ENCODE peak calls at places on chromosomes 11 and 22, in four cellular contexts. Q, U, C and K are unnamed samples.

GRCh38 chr11:114762437-114762836 is 84.1 kb downstream of the NXPE2 start:
- DNase-seq in U (peak), C (peak), Q (peak), K (peak)

GRCh38 chr11:123173040-123173855 is 21.8 kb downstream of the CLMP start:
- DNase-seq in U (peak), Q (no peak), C (no peak), K (no peak)

GRCh38 chr11:36711104-36711825 is 113.2 kb upstream of the RAG2 start:
- DNase-seq in U (no peak), C (no peak), Q (no peak), K (no peak)

GRCh38 chr11:86192858-86193257 is 51.7 kb upstream of the EED start:
- DNase-seq in C (no peak), U (no peak), Q (no peak), K (no peak)

GRCh38 chr22:48748860-48749554 is 1078.7 kb downstream of the BRD1 start:
- DNase-seq in U (no peak), C (no peak), Q (peak), K (no peak)

GRCh38 chr11:45263773-45264172 is 22.4 kb downstream of the SYT13 start:
- DNase-seq in Q (no peak), U (no peak), C (no peak), K (no peak)

GRCh38 chr11:67053896-67054850 is 2.5 kb upstream of the RHOD start:
- DNase-seq in U (peak), C (peak), Q (no peak), K (no peak)

GRCh38 chr11:83092488-83093384 is 21.0 kb upstream of the RAB30 start:
- DNase-seq in Q (no peak), U (peak), C (no peak), K (peak)

GRCh38 chr22:48849963-48850657 is 977.6 kb downstream of the BRD1 start:
- DNase-seq in C (no peak), Q (no peak), U (no peak), K (no peak)

GRCh38 chr11:115578275-115578674 is 74.1 kb upstream of the CADM1 start:
- DNase-seq in C (no peak), Q (no peak), U (no peak), K (no peak)

GRCh38 chr22:30969532-30970355 is 679 bp downstream of the TUG1 start:
- DNase-seq in U (peak), Q (no peak), C (no peak), K (peak)

GRCh38 chr11:16468735-16469446 is 112.5 kb upstream of the SOX6 start:
- DNase-seq in C (no peak), Q (no peak), U (no peak), K (no peak)

GRCh38 chr11:64207247-64208085 is 945 bp downstream of the FERMT3 start:
- DNase-seq in Q (peak), C (peak), U (peak), K (peak)

GRCh38 chr11:65208785-65209710 is 27.3 kb downstream of the CAPN1 start:
- DNase-seq in Q (no peak), C (no peak), U (no peak), K (no peak)

GRCh38 chr11:20022363-20023081 is 137.8 kb downstream of the DBX1 start:
- DNase-seq in C (peak), Q (no peak), U (peak), K (no peak)

GRCh38 chr11:13247606-13248320 is 29.8 kb upstream of the BMAL1 start:
- DNase-seq in Q (no peak), U (no peak), C (no peak), K (no peak)

GRCh38 chr11:13251961-13252360 is 25.6 kb upstream of the BMAL1 start:
- DNase-seq in C (no peak), U (no peak), Q (no peak), K (no peak)

GRCh38 chr11:13249177-13249576 is 28.4 kb upstream of the BMAL1 start:
- DNase-seq in C (no peak), Q (no peak), U (no peak), K (no peak)

DNA sequence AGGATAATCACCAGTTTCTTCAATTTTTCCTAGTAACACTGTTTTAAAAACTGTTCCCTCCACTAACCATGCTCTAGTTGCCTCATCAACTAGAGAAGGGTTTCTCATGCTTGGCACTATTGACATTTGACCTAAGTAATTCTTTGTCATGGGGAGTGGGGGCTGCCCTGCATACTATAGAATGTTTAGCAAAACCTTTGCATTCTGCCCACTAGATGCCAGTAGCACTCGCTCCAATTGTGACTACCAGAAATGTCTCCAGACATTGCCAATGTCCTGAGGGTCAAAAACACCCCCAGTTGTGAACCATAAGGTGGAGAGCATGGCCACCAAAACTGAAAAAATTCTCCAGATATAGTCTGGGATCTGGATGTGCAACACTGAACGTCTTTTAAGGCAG is 27.6 kb upstream of the BMAL1 start:
- DNase-seq in C (no peak), Q (no peak), U (no peak), K (no peak)
- TF ChIP-seq CTCF in C (peak), Q (no peak), U (peak), K (no peak)

GRCh38 chr11:94297967-94298576 is 6.3 kb upstream of the IZUMO1R start:
- DNase-seq in Q (no peak), U (no peak), C (no peak), K (no peak)
- TF ChIP-seq CTCF in Q (no peak), U (no peak), C (no peak), K (no peak)

DNA sequence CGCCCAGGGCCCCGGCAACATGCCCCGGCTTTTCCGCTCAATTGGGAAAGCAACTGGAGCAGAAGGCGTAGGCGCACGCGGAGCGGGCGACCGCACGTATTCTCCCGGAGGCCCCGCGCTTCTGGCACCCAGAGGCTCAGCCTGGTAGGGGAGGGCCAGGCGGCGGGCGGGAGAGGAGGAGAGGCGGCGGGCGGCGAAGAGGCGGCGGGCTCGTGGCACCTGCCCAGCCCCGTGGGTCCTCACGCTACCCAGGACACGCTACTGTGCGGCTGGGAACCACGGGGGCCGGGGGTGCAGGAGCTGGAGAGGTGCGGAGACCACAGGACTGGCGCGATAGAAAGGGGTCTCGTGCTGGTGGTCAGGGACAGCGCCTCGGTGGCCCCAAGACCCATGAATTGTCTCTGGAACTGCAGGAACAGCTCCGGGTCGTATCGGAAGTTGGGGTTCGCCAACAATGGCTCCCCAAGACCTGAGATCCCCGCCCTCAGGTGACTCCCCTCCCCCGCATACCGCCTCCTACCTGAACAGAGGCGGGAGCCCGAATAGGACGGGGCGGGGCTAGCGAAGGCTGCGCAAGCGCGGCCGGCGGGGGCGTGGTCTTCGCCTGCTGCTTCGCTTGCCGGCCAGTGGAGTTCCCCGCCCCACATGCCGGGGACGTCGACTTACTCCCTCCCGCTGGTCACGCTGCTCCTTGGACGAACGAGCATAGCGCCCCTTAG is at the start of gene SLC37A4:
- DNase-seq in Q (peak), U (peak), C (peak), K (peak)
- TF ChIP-seq CTCF in Q (peak), U (peak), C (peak), K (no peak)

DNA sequence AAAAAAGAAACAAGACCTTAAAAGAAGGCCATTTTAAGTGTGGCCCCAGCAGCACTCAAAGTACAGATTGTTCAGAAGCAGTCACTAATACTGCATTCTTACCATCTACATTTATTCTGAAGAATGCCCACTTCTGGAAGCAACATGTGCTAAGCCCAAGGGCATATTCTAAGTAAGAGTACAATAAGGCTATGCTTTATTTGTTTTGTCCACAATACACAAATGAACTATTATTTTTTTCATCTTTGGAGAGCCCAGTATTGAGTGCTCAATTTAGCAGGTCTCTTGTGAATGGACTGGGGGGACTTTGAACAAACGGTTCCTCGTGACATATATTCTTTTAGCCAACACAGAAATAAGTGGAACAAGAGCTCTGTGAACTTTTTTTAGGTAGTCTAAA is 191.4 kb upstream of the CHORDC1 start:
- DNase-seq in U (no peak), C (no peak), Q (no peak), K (no peak)
- TF ChIP-seq CTCF in U (no peak), C (no peak), Q (no peak), K (no peak)

GRCh38 chr11:70415642-70416395 is 17.5 kb downstream of the CTTN start:
- DNase-seq in Q (no peak), C (no peak), U (peak), K (no peak)

GRCh38 chr11:70415176-70415575 is 16.8 kb downstream of the CTTN start:
- DNase-seq in C (no peak), U (peak), Q (no peak), K (no peak)

GRCh38 chr11:70413151-70413550 is 14.8 kb downstream of the CTTN start:
- DNase-seq in U (no peak), Q (no peak), C (no peak), K (no peak)

GRCh38 chr11:70416881-70417280 is 18.6 kb downstream of the CTTN start:
- DNase-seq in U (no peak), Q (no peak), C (no peak), K (no peak)

GRCh38 chr11:70414341-70415100 is 16.2 kb downstream of the CTTN start:
- DNase-seq in C (no peak), U (no peak), Q (no peak), K (no peak)
- TF ChIP-seq CTCF in C (no peak), U (no peak), Q (no peak), K (no peak)

GRCh38 chr11:6681949-6682348 is 1.2 kb downstream of the MRPL17 start:
- DNase-seq in Q (no peak), C (no peak), U (no peak), K (no peak)

GRCh38 chr11:6682936-6683861 is at the start of gene MRPL17:
- DNase-seq in Q (peak), C (peak), U (peak), K (peak)

GRCh38 chr11:6682591-6682935 is 577 bp downstream of the MRPL17 start:
- DNase-seq in U (no peak), C (no peak), Q (no peak), K (no peak)

GRCh38 chr11:6677018-6677417 is 6.1 kb downstream of the MRPL17 start:
- DNase-seq in U (no peak), C (no peak), Q (no peak), K (no peak)

GRCh38 chr11:6681505-6681904 is 1.6 kb downstream of the MRPL17 start:
- DNase-seq in C (no peak), Q (no peak), U (no peak), K (no peak)
- TF ChIP-seq CTCF in C (no peak), Q (no peak), U (no peak), K (no peak)

DNA sequence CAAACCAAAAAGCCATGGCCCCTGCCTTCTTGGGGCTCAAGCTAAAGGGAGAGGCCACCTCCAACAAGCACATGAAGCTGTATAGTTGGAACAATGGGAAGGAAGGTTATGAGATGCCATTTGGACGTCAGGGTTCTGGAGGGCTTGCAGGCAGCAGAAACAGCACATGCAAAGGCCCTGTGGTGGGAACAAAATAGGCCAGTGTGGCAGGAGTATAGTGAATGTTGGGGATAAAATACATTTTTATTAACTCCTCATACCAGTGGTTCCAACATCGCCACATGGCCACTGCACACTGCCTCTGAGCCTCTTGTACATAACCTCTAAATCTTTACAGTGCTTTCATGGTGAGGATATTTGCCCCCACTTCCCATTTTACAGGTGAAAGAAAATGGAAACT is 32.2 kb upstream of the MN1 start:
- DNase-seq in U (no peak), C (no peak), Q (no peak), K (no peak)
- TF ChIP-seq CTCF in U (no peak), C (no peak), Q (no peak), K (no peak)

GRCh38 chr22:22429374-22430108 is 79.0 kb downstream of the ZNF280B start:
- DNase-seq in C (no peak), U (no peak), Q (no peak), K (peak)

GRCh38 chr22:22433770-22434169 is 74.8 kb downstream of the ZNF280B start:
- DNase-seq in U (no peak), C (no peak), Q (no peak), K (no peak)

GRCh38 chr22:22432479-22432878 is 76.1 kb downstream of the ZNF280B start:
- DNase-seq in Q (no peak), U (no peak), C (no peak), K (no peak)

GRCh38 chr22:22432937-22433336 is 75.6 kb downstream of the ZNF280B start:
- DNase-seq in U (no peak), C (no peak), Q (no peak), K (no peak)

GRCh38 chr22:22431271-22432220 is 77.0 kb downstream of the ZNF280B start:
- DNase-seq in C (peak), Q (peak), U (peak), K (no peak)
- TF ChIP-seq CTCF in C (peak), Q (peak), U (peak), K (no peak)